ENCODE peak calls at places on chromosomes 3 and 15, in four cellular contexts. Y is mesothelial cell of epicardium; E is left ventricle myocardium inferior; B is CD4-positive, alpha-beta T cell. O is an unnamed sample.

GRCh38 chr3:108804956-108805355 is 17.6 kb upstream of the TRAT1 start:
- DNase-seq in E (no peak), B (no peak), Y (no peak), O (no peak)

GRCh38 chr3:3127432-3128010 is 781 bp downstream of the TRNT1 start:
- DNase-seq in Y (no peak), E (no peak), B (no peak), O (no peak)

GRCh38 chr15:80418892-80419537 is 14.8 kb downstream of the ARNT2 start:
- DNase-seq in B (no peak), Y (no peak), E (no peak), O (no peak)

GRCh38 chr3:193970773-193971206 is 165.2 kb upstream of the HES1 start:
- DNase-seq in E (no peak), B (no peak), Y (no peak), O (no peak)

GRCh38 chr15:62250978-62251377 is 85.9 kb upstream of the C2CD4B start:
- DNase-seq in Y (no peak), E (no peak), B (no peak), O (no peak)

GRCh38 chr3:40129981-40130380 is 179.5 kb upstream of the EIF1B start:
- DNase-seq in Y (no peak), E (no peak), B (no peak), O (no peak)

GRCh38 chr3:147195896-147196295 is 210.4 kb downstream of the ZIC4 start:
- DNase-seq in Y (no peak), B (no peak), E (no peak), O (no peak)

GRCh38 chr3:38985981-38986380 is 65.8 kb downstream of the SCN11A start:
- DNase-seq in E (no peak), Y (no peak), B (no peak), O (no peak)

GRCh38 chr3:148911173-148911572 is 46.1 kb downstream of the CPA3 start:
- DNase-seq in Y (no peak), B (no peak), E (no peak), O (no peak)

GRCh38 chr15:29656636-29657475 is 165.4 kb downstream of the TJP1 start:
- DNase-seq in Y (peak), B (no peak), E (no peak), O (no peak)
- TF ChIP-seq CTCF in Y (no peak), B (no peak), E (no peak), O (no peak)

GRCh38 chr15:79307251-79307650 is 3.7 kb upstream of the TMED3 start:
- DNase-seq in Y (no peak), E (no peak), B (no peak), O (no peak)
- TF ChIP-seq CTCF in Y (no peak), E (no peak), B (no peak), O (no peak)

DNA sequence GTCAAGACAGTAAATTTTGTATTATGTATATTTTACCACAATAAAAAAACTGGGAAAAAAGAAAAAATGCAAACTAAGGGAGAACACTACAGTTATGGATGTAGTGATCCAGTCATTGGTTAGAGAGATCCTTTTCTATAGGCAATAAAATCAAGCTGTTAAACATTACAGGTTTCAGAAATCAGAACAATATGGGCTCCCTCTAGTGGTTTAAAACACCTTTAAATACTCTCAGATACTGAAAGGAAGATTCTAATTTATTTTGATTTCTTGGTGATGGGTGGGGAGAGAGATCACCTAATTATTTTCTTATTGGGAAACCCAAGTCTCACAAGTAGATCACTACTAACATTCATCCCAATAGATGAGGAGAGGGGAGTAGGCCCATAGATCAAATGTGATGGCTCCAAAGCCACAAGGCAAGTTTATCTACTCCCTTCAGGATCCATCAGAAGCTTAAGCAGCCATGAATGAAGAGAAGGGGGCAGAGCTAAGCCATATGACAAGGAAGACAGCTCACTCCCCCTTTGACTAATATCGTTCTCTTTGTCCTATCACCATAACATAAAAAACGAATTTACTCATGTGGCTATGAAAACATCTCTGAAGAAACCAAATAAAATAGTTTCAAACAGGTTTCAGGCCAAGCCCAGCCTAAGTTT is 118.6 kb downstream of the ANO10 start:
- DNase-seq in Y (no peak), E (no peak), B (no peak), O (no peak)
- TF ChIP-seq CTCF in Y (peak), E (peak), B (peak), O (peak)

DNA sequence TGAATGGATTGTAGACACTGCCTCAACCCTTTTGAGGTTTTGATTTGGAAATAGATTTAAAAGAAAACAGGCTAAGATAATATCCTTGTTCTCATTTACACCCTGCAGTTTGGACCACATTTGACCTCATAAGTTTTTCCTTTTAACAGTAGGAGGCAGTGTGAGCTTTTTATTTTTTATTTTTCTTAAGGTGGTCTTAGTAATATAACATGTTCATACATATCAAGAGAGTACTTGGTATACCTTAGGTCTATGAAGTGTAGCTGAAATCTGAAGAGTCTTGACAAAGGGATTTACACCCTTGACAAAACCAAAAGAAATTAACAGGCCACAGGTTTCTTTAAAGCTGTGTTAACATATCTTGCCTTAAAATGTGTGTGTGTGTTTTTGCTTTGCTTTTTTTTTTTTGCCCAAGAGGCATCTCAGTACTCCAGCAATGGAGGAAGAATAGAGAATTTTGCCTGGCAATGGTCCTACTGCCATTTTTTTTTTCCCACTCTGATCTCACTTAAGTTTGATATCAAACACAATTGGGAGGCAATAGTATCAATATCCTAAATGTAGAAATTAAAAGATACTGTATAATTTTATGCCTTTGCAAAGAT is 3.3 kb downstream of the RAP2B start:
- DNase-seq in E (no peak), Y (no peak), B (no peak), O (no peak)
- TF ChIP-seq CTCF in E (peak), Y (peak), B (peak), O (peak)

GRCh38 chr3:191500892-191501291 is 39.9 kb downstream of the PYDC2 start:
- DNase-seq in B (no peak), Y (no peak), E (no peak), O (no peak)

GRCh38 chr3:191499307-191500125 is 38.6 kb downstream of the PYDC2 start:
- DNase-seq in B (no peak), E (peak), Y (peak), O (no peak)

GRCh38 chr3:191502583-191502982 is 41.6 kb downstream of the PYDC2 start:
- DNase-seq in E (no peak), Y (no peak), B (no peak), O (no peak)
- TF ChIP-seq CTCF in E (peak), Y (peak), B (no peak), O (no peak)

DNA sequence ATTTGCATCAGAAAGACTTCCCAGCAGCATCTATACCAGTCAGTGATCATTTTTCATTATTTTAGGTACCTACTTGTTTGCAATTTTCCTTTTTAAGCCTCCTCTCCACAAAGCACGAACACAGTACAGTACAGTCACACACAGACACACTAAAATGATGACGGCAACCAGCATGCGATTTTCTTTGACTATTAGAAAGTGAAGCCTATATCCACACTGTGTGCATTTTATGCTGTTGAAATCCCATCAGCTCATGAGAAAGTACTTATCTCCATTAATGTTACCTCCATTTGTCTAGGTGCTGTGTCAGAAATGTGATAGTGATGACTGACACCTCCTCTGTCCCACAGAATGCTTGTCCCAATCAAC is 294.7 kb upstream of the MEIS2 start:
- DNase-seq in E (no peak), B (no peak), Y (no peak), O (no peak)
- TF ChIP-seq CTCF in E (no peak), B (no peak), Y (no peak), O (no peak)

DNA sequence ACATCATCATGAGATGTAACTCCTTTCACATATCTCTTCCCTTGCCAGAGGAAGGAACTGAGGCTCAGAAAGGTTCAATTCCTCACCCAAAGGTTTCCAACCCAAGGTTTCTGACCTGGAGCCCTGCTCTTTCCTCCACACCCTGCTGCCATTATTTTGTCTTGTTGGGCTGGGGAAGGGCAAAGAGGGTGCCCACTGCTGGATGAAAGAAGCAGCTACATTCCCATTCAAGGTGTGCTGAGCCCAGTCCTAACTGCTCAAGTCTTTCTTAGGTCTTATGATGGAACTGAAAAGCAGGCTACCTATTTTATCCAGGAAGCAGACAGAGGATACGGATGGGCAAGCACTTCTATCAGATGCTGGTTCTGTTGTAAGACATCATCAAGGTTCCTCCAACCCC is 258.0 kb upstream of the CTDSPL start:
- DNase-seq in E (no peak), B (no peak), Y (no peak), O (no peak)
- TF ChIP-seq CTCF in E (no peak), B (no peak), Y (no peak), O (no peak)

GRCh38 chr15:42921049-42921731 is 612 bp upstream of the TTBK2 start:
- DNase-seq in Y (no peak), E (no peak), B (peak), O (no peak)
- TF ChIP-seq CTCF in Y (no peak), E (peak), B (no peak), O (no peak)

DNA sequence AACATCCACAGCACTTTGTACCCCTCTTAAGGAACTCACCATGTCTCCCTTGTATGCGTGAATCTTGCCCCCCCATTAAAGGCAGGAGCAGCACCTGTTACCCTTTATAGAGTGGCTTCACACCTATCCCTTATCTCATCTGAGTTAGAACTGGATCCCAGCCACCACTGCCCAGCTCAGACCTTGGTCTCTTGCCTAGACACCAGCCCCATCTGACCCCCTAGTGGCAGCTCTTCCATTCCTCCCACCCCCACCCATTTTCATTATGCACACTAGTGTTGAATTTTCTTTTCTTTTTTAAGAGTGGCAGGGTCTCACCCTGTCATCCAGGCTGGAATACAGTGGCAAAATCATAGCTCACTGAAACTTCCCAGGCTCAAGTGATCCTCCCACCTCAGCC is 3.2 kb upstream of the ZFYVE19 start:
- DNase-seq in E (no peak), B (no peak), Y (no peak), O (no peak)
- TF ChIP-seq CTCF in E (no peak), B (no peak), Y (no peak), O (no peak)

GRCh38 chr15:56989411-56989924 is 71.0 kb downstream of the TCF12 start:
- DNase-seq in E (no peak), Y (no peak), B (no peak), O (no peak)
- TF ChIP-seq CTCF in E (no peak), Y (no peak), B (no peak), O (no peak)